ENCODE peak calls at places on chromosome 19, in seven cellular contexts. F is heart right ventricle, S is fibroblast of lung, T is Panc1, N is brain microvascular endothelial cell, Q is body of pancreas, G is transverse colon. E is an unnamed sample.

GRCh38 chr19:6475321-6476108 is 6.1 kb downstream of the DENND1C start:
- DNase-seq in N (no peak), T (no peak), Q (no peak), F (no peak), S (no peak), G (no peak), E (no peak)

GRCh38 chr19:45638930-45639729 is at the start of gene EML2:
- DNase-seq in S (no peak), G (peak; percentile 80), T (no peak), Q (peak; percentile 49), F (no peak), N (no peak), E (peak; percentile 37)

GRCh38 chr19:6161271-6161850 is 25.9 kb downstream of the ACSBG2 start:
- DNase-seq in N (no peak), G (peak; percentile 13), F (peak; percentile 63), T (no peak), Q (no peak), S (no peak), E (peak; percentile 43)

GRCh38 chr19:13429563-13429962 is 76.7 kb downstream of the CACNA1A start:
- DNase-seq in F (no peak), G (no peak), T (no peak), S (no peak), Q (no peak), N (no peak), E (no peak)

GRCh38 chr19:57903298-57904174 is 12.9 kb downstream of the ZNF417 start:
- DNase-seq in F (no peak), G (no peak), S (peak; percentile 76), T (no peak), Q (no peak), N (no peak), E (peak; percentile 16)

GRCh38 chr19:1400281-1401137 is 833 bp downstream of the GAMT start:
- DNase-seq in T (no peak), G (no peak), N (no peak), Q (peak; percentile 83), F (peak; percentile 68), S (no peak), E (no peak)

GRCh38 chr19:35529241-35530218 is 1.4 kb upstream of the SBSN start:
- DNase-seq in S (no peak), N (no peak), Q (no peak), G (no peak), F (no peak), T (no peak), E (no peak)

GRCh38 chr19:3880471-3881271 is at the start of gene ATCAY:
- DNase-seq in N (no peak), G (no peak), S (no peak), T (no peak), F (no peak), Q (no peak), E (no peak)

GRCh38 chr19:27765397-27765796 is 1447.6 kb downstream of the UQCRFS1 start:
- DNase-seq in N (no peak), F (no peak), S (no peak), T (no peak), Q (no peak), G (no peak), E (no peak)

GRCh38 chr19:34135033-34135370 is 37.3 kb upstream of the LSM14A start:
- DNase-seq in N (no peak), S (no peak), G (no peak), T (no peak), Q (no peak), F (no peak), E (no peak)

GRCh38 chr19:47663911-47664771 is 49.1 kb upstream of the EHD2 start:
- DNase-seq in S (peak; percentile 100), F (peak; percentile 79), N (peak; percentile 99), G (peak; percentile 69), T (no peak), Q (peak; percentile 48), E (peak; percentile 74)

GRCh38 chr19:33035461-33035860 is 29.2 kb downstream of the RHPN2 start:
- DNase-seq in Q (no peak), T (no peak), S (no peak), G (no peak), N (no peak), F (no peak), E (no peak)
- TF ChIP-seq CTCF in Q (no peak), T (no peak), S (no peak), G (no peak), N (no peak), F (no peak), E (no peak)

GRCh38 chr19:10010247-10010691 is at the start of gene COL5A3:
- DNase-seq in N (no peak), F (peak; percentile 69), G (peak; percentile 60), S (peak; percentile 70), T (no peak), Q (no peak), E (peak; percentile 70)
- H3K27ac ChIP-seq in N (peak within 1 kb of the TSS; percentile 94), F (peak within 1 kb of the TSS; percentile 62), G (peak within 1 kb of the TSS; percentile 67), S (peak within 1 kb of the TSS; percentile 73), T (no peak within 1 kb of the TSS), Q (peak within 1 kb of the TSS; percentile 3), E (peak within 1 kb of the TSS; percentile 87)

GRCh38 chr19:32264568-32264967 is 80.8 kb upstream of the ZNF507 start:
- DNase-seq in G (no peak), T (no peak), S (no peak), F (no peak), N (no peak), Q (no peak), E (no peak)
- TF ChIP-seq CTCF in G (no peak), T (no peak), S (no peak), F (no peak), N (no peak), Q (no peak), E (no peak)

GRCh38 chr19:31338069-31338767 is 11.0 kb downstream of the TSHZ3 start:
- DNase-seq in N (peak; percentile 66), F (peak; percentile 68), G (peak; percentile 47), T (no peak), S (peak; percentile 88), Q (no peak), E (no peak)

GRCh38 chr19:31339405-31339804 is 9.8 kb downstream of the TSHZ3 start:
- DNase-seq in F (no peak), T (no peak), N (no peak), G (no peak), S (peak; percentile 41), Q (no peak), E (no peak)

GRCh38 chr19:31337007-31337914 is 12.0 kb downstream of the TSHZ3 start:
- DNase-seq in T (no peak), F (no peak), N (no peak), Q (no peak), S (peak; percentile 39), G (no peak), E (no peak)

GRCh38 chr19:31342926-31343325 is 6.3 kb downstream of the TSHZ3 start:
- DNase-seq in G (no peak), S (no peak), F (no peak), T (no peak), Q (no peak), N (no peak), E (no peak)

GRCh38 chr19:31340059-31341025 is 8.9 kb downstream of the TSHZ3 start:
- DNase-seq in T (no peak), Q (no peak), S (peak; percentile 59), G (no peak), F (no peak), N (no peak), E (no peak)
- H3K27ac ChIP-seq in T (no peak overlapping the region), Q (no peak overlapping the region), S (peak overlapping the region; percentile 34), G (peak overlapping the region; percentile 83), F (no peak overlapping the region), N (no peak overlapping the region), E (peak overlapping the region; percentile 47)